ENCODE peak calls at places on chromosomes 13 and 19, in ten cellular contexts. I, R, K, A, N, Q, P, F, G and E are unnamed samples.
A peak's percentile ranks its signal among the peaks of the same experiment; 100 is the strongest.

GRCh38 chr13:39941236-39941635 is 285.8 kb downstream of the COG6 start:
- DNase-seq in I (no peak), R (no peak), K (no peak), A (no peak), N (no peak), Q (no peak), P (no peak), F (no peak), G (no peak), E (no peak)

GRCh38 chr13:44274838-44275237 is 98.8 kb upstream of the SERP2 start:
- DNase-seq in I (no peak), R (no peak), K (no peak), A (no peak), N (no peak), Q (no peak), P (no peak), F (peak; percentile 28), G (no peak), E (peak; percentile 13)

GRCh38 chr13:94305033-94305432 is 174.4 kb downstream of the DCT start:
- DNase-seq in I (no peak), R (no peak), K (no peak), A (no peak), N (no peak), Q (no peak), P (no peak), F (no peak), G (no peak), E (no peak)

GRCh38 chr19:57779220-57779845 is 9.9 kb downstream of the ZNF586 start:
- DNase-seq in I (no peak), R (no peak), K (no peak), A (no peak), N (no peak), Q (no peak), P (no peak), F (no peak), G (no peak), E (no peak)

GRCh38 chr19:49506575-49507105 is 5.8 kb upstream of the FCGRT start:
- DNase-seq in I (peak; percentile 69), R (no peak), K (no peak), A (no peak), N (no peak), Q (peak; percentile 64), P (peak; percentile 82), F (peak; percentile 66), G (peak; percentile 57), E (peak; percentile 84)

GRCh38 chr13:113021811-113022210 is 52.8 kb downstream of the MCF2L start:
- DNase-seq in I (no peak), R (no peak), K (no peak), A (no peak), N (no peak), Q (no peak), P (no peak), F (no peak), G (no peak), E (no peak)

GRCh38 chr13:20960663-20961309 is 58.2 kb upstream of the XPO4 start:
- DNase-seq in I (no peak), R (no peak), K (no peak), A (no peak), N (no peak), Q (no peak), P (no peak), F (no peak), G (no peak), E (no peak)

GRCh38 chr19:37654118-37654517 is 1.1 kb downstream of the ZFP30 start:
- DNase-seq in I (no peak), R (no peak), K (no peak), A (no peak), N (no peak), Q (no peak), P (no peak), F (peak; percentile 16), G (no peak), E (peak; percentile 40)

GRCh38 chr13:113491418-113491883 is 940 bp upstream of the DCUN1D2 start:
- DNase-seq in I (peak; percentile 67), R (no peak), K (no peak), A (no peak), N (no peak), Q (no peak), P (no peak), F (peak; percentile 65), G (no peak), E (peak; percentile 78)

GRCh38 chr19:53102186-53102585 is 1.0 kb downstream of the ZNF160 start:
- DNase-seq in I (no peak), R (no peak), K (no peak), A (no peak), N (no peak), Q (no peak), P (no peak), F (no peak), G (no peak), E (peak; percentile 59)

GRCh38 chr19:16355293-16356043 is 30.8 kb downstream of the KLF2 start:
- DNase-seq in I (peak; percentile 59), R (no peak), K (no peak), A (no peak), N (no peak), Q (no peak), P (no peak), F (no peak), G (no peak), E (no peak)

GRCh38 chr19:34171539-34171876 is 796 bp upstream of the LSM14A start:
- DNase-seq in I (no peak), R (no peak), K (no peak), A (no peak), N (peak; percentile 40), Q (no peak), P (peak; percentile 9), F (peak; percentile 77), G (no peak), E (no peak)

GRCh38 chr13:49561064-49561410 is 24.3 kb downstream of the RCBTB1 start:
- DNase-seq in I (no peak), R (no peak), K (no peak), A (no peak), N (no peak), Q (no peak), P (no peak), F (no peak), G (no peak), E (peak; percentile 63)

GRCh38 chr19:52110780-52111179 is 15.2 kb upstream of the ZNF841 start:
- DNase-seq in I (no peak), R (no peak), K (no peak), A (no peak), N (no peak), Q (no peak), P (no peak), F (no peak), G (no peak), E (no peak)

GRCh38 chr13:65789815-65790214 is 1440.3 kb downstream of the PCDH9 start:
- DNase-seq in I (no peak), R (no peak), K (no peak), A (no peak), N (no peak), Q (no peak), P (no peak), F (peak; percentile 14), G (no peak), E (no peak)

GRCh38 chr13:27006519-27007161 is 165.0 kb downstream of the USP12 start:
- DNase-seq in I (peak; percentile 69), R (peak; percentile 41), K (peak; percentile 32), A (no peak), N (no peak), Q (no peak), P (no peak), F (peak; percentile 44), G (no peak), E (peak; percentile 51)

GRCh38 chr19:1216756-1217155 is 11.2 kb downstream of the STK11 start:
- DNase-seq in I (no peak), R (no peak), K (no peak), A (no peak), N (no peak), Q (no peak), P (no peak), F (no peak), G (no peak), E (no peak)

GRCh38 chr19:46611791-46612190 is 10.7 kb downstream of the CALM3 start:
- DNase-seq in I (peak; percentile 42), R (no peak), K (no peak), A (no peak), N (no peak), Q (no peak), P (no peak), F (no peak), G (no peak), E (peak; percentile 4)

GRCh38 chr19:14479985-14480694 is 5.0 kb upstream of the PTGER1 start:
- DNase-seq in I (peak; percentile 58), R (no peak), K (no peak), A (no peak), N (peak; percentile 57), Q (peak; percentile 48), P (peak; percentile 69), F (peak; percentile 80), G (peak; percentile 55), E (peak; percentile 95)

GRCh38 chr19:6014551-6015135 is 36.7 kb upstream of the RANBP3 start:
- DNase-seq in I (peak; percentile 20), R (no peak), K (no peak), A (no peak), N (no peak), Q (no peak), P (no peak), F (no peak), G (no peak), E (peak; percentile 20)

GRCh38 chr19:55436847-55437246 is 6.3 kb downstream of the SHISA7 start:
- DNase-seq in I (no peak), R (no peak), K (no peak), A (no peak), N (no peak), Q (no peak), P (no peak), F (no peak), G (no peak), E (no peak)

GRCh38 chr13:29435125-29435911 is 160.2 kb downstream of the SLC7A1 start:
- DNase-seq in I (no peak), R (no peak), K (no peak), A (no peak), N (no peak), Q (no peak), P (no peak), F (peak; percentile 68), G (no peak), E (peak; percentile 20)

GRCh38 chr19:10104665-10105221 is 1.4 kb upstream of the PPAN start:
- DNase-seq in I (peak; percentile 70), R (no peak), K (no peak), A (no peak), N (no peak), Q (no peak), P (peak; percentile 70), F (no peak), G (peak; percentile 67), E (no peak)